ENCODE peak calls at places on chromosome 19, in ten cellular contexts. W is nucleus accumbens, U is PC-3, K is left ventricle myocardium inferior, M is SW 1271, J is stromal cell of bone marrow, O is activated T-cell treated with anti-CD3 and anti-CD28 coated beads for 24 hours, L is brain microvascular endothelial cell, I is Calu3, S is NCI-H1417. X is an unnamed sample.

GRCh38 chr19:4051175-4052101 is 15.3 kb downstream of the ZBTB7A start:
- DNase-seq in U (peak; percentile 63), I (peak; percentile 69), M (no peak), J (peak; percentile 53), K (no peak), S (no peak), W (no peak), L (peak; percentile 31), O (no peak), X (no peak)

GRCh38 chr19:27971071-27971470 is 1241.9 kb downstream of the UQCRFS1 start:
- DNase-seq in U (peak; percentile 7), S (no peak), O (no peak), K (no peak), W (no peak), M (no peak), J (no peak), I (peak; percentile 13), L (peak; percentile 63), X (no peak)

GRCh38 chr19:3440082-3440481 is 40.2 kb downstream of the SMIM24 start:
- DNase-seq in K (peak; percentile 57), J (no peak), U (peak; percentile 42), M (no peak), W (no peak), L (no peak), S (peak; percentile 22), O (peak; percentile 46), I (peak; percentile 60), X (peak; percentile 69)

GRCh38 chr19:15871570-15871969 is 26.3 kb downstream of the CYP4F2 start:
- DNase-seq in K (no peak), U (no peak), I (no peak), M (no peak), L (no peak), W (no peak), J (no peak), S (no peak), O (peak; percentile 1), X (no peak)

GRCh38 chr19:7340959-7341837 is 7.5 kb upstream of the ARHGEF18 start:
- DNase-seq in S (peak; percentile 92), W (peak; percentile 8), M (no peak), J (peak; percentile 44), O (peak; percentile 80), U (peak; percentile 92), I (peak; percentile 83), L (peak; percentile 72), K (peak; percentile 82), X (peak; percentile 81)

GRCh38 chr19:15357906-15358305 is 21.7 kb downstream of the AKAP8 start:
- DNase-seq in M (no peak), K (no peak), W (no peak), S (no peak), I (no peak), J (no peak), O (no peak), L (no peak), U (no peak), X (no peak)

GRCh38 chr19:9052894-9053293 is 34.0 kb upstream of the OR1M1 start:
- DNase-seq in M (no peak), S (no peak), W (no peak), U (no peak), K (no peak), L (no peak), I (no peak), J (no peak), O (no peak), X (no peak)

GRCh38 chr19:49362926-49363264 is 679 bp upstream of the TEAD2 start:
- DNase-seq in I (no peak), L (peak; percentile 16), U (no peak), W (no peak), M (no peak), J (no peak), K (peak; percentile 59), O (no peak), S (no peak), X (no peak)

GRCh38 chr19:29759359-29759758 is 44.3 kb upstream of the C19orf12 start:
- DNase-seq in M (no peak), I (no peak), S (no peak), L (no peak), J (no peak), U (no peak), O (no peak), W (no peak), K (no peak), X (no peak)

GRCh38 chr19:795691-796581 is 1.3 kb upstream of the PTBP1 start:
- DNase-seq in K (no peak), L (no peak), I (no peak), S (no peak), J (no peak), W (no peak), U (no peak), M (no peak), O (no peak), X (no peak)

GRCh38 chr19:38697197-38697596 is 47.1 kb downstream of the CAPN12 start:
- DNase-seq in I (no peak), U (no peak), L (no peak), M (no peak), W (no peak), S (no peak), K (no peak), J (no peak), O (no peak), X (no peak)

GRCh38 chr19:3397266-3398022 is 31.1 kb downstream of the NFIC start:
- DNase-seq in S (no peak), O (no peak), I (peak; percentile 73), K (peak; percentile 68), L (no peak), J (no peak), W (peak; percentile 56), U (no peak), M (no peak), X (peak; percentile 84)

GRCh38 chr19:6730153-6730804 is 7.1 kb downstream of the GPR108 start:
- DNase-seq in L (no peak), K (no peak), S (no peak), U (no peak), O (no peak), W (peak; percentile 50), I (no peak), J (no peak), M (no peak), X (peak; percentile 34)

GRCh38 chr19:36113895-36114762 is 546 bp downstream of the POLR2I start:
- DNase-seq in I (no peak), K (no peak), U (peak; percentile 25), W (no peak), L (peak; percentile 15), O (no peak), S (peak; percentile 54), J (no peak), M (peak; percentile 7), X (peak; percentile 23)

GRCh38 chr19:5691205-5691929 is 1.3 kb downstream of the RPL36 start:
- DNase-seq in I (peak; percentile 49), S (peak; percentile 60), W (no peak), U (peak; percentile 48), O (peak; percentile 55), K (peak; percentile 81), J (no peak), M (no peak), L (no peak), X (peak; percentile 33)

GRCh38 chr19:29482855-29483640 is 42.7 kb upstream of the VSTM2B start:
- DNase-seq in W (no peak), I (no peak), L (no peak), S (no peak), O (no peak), U (no peak), K (no peak), J (no peak), M (no peak), X (no peak)

GRCh38 chr19:3844596-3844995 is 24.2 kb downstream of the ZFR2 start:
- DNase-seq in U (no peak), W (no peak), O (no peak), J (peak; percentile 9), I (no peak), L (no peak), M (no peak), S (no peak), K (no peak), X (no peak)

GRCh38 chr19:12453495-12453894 is 12.7 kb upstream of the ZNF443 start:
- DNase-seq in I (peak; percentile 32), K (no peak), U (peak; percentile 55), M (no peak), W (no peak), O (no peak), S (peak; percentile 4), L (no peak), J (no peak), X (no peak)

GRCh38 chr19:2636897-2637683 is 65.4 kb downstream of the GNG7 start:
- DNase-seq in M (no peak), I (peak; percentile 64), L (peak; percentile 31), U (peak; percentile 58), S (peak; percentile 52), K (peak; percentile 69), J (no peak), O (peak; percentile 58), W (peak; percentile 36), X (peak; percentile 40)

GRCh38 chr19:19109601-19110000 is 28.7 kb downstream of the TMEM161A start:
- DNase-seq in L (peak; percentile 28), J (no peak), M (no peak), K (no peak), I (no peak), S (no peak), W (no peak), U (no peak), O (no peak), X (no peak)

GRCh38 chr19:55384576-55385235 is 614 bp upstream of the TMEM238 start:
- DNase-seq in W (no peak), L (no peak), O (no peak), M (no peak), J (no peak), K (no peak), I (peak; percentile 34), S (peak; percentile 90), U (no peak), X (no peak)

GRCh38 chr19:34193876-34194275 is 21.6 kb downstream of the LSM14A start:
- DNase-seq in U (no peak), L (no peak), J (no peak), W (no peak), K (no peak), S (no peak), I (no peak), M (no peak), O (no peak), X (no peak)

GRCh38 chr19:33339016-33339749 is 34.3 kb upstream of the CEBPG start:
- DNase-seq in I (no peak), K (no peak), U (peak; percentile 84), W (no peak), O (no peak), M (no peak), L (no peak), J (no peak), S (no peak), X (no peak)

GRCh38 chr19:17777840-17778620 is 16.9 kb upstream of the B3GNT3 start:
- DNase-seq in S (peak; percentile 68), J (no peak), L (peak; percentile 61), O (peak; percentile 37), K (peak; percentile 50), M (no peak), W (peak; percentile 14), U (peak; percentile 94), I (no peak), X (peak; percentile 62)

GRCh38 chr19:16365300-16365996 is 40.8 kb downstream of the KLF2 start:
- DNase-seq in J (no peak), I (no peak), O (no peak), U (no peak), K (no peak), S (no peak), W (no peak), M (no peak), L (no peak), X (no peak)

GRCh38 chr19:49333426-49334288 is 1.5 kb upstream of the CD37 start:
- DNase-seq in M (no peak), S (no peak), I (no peak), J (no peak), O (peak; percentile 51), W (no peak), U (no peak), L (no peak), K (no peak), X (no peak)

GRCh38 chr19:28126499-28126898 is 1086.5 kb downstream of the UQCRFS1 start:
- DNase-seq in M (no peak), J (peak; percentile 3), O (no peak), K (no peak), U (no peak), W (no peak), S (no peak), L (no peak), I (no peak), X (no peak)

GRCh38 chr19:55276720-55277430 is 3.0 kb downstream of the HSPBP1 start:
- DNase-seq in M (no peak), I (no peak), K (no peak), W (no peak), S (no peak), O (no peak), J (no peak), L (no peak), U (no peak), X (no peak)